ENCODE peak calls at places on chromosomes 12 and 14, in four cellular contexts. P, B, Q and T are unnamed samples.

GRCh38 chr14:20278414-20278813 is 27.3 kb downstream of the TTC5 start:
- DNase-seq in Q (no peak), B (no peak), P (no peak), T (no peak)

GRCh38 chr12:1605129-1606020 is 11.0 kb upstream of the FBXL14 start:
- DNase-seq in B (peak; percentile 78), P (peak; percentile 73), Q (no peak), T (peak; percentile 79)

GRCh38 chr14:85214471-85214870 is 315.5 kb upstream of the FLRT2 start:
- DNase-seq in Q (no peak), P (no peak), B (no peak), T (no peak)

GRCh38 chr12:107379852-107380567 is 286.7 kb upstream of the CRY1 start:
- DNase-seq in Q (no peak), P (peak; percentile 36), B (peak; percentile 39), T (peak; percentile 27)

GRCh38 chr12:48007206-48007605 is 2.9 kb upstream of the COL2A1 start:
- DNase-seq in Q (no peak), B (no peak), P (no peak), T (no peak)

GRCh38 chr14:98775892-98776291 is 496.1 kb downstream of the BCL11B start:
- DNase-seq in B (no peak), P (no peak), Q (no peak), T (no peak)

GRCh38 chr12:51395283-51396230 is 4.4 kb upstream of the GALNT6 start:
- DNase-seq in B (no peak), Q (no peak), P (no peak), T (no peak)

GRCh38 chr12:104480826-104481457 is 24.2 kb downstream of the CHST11 start:
- DNase-seq in Q (no peak), P (peak; percentile 44), B (peak; percentile 54), T (no peak)

GRCh38 chr14:64040044-64040443 is 187.2 kb downstream of the SYNE2 start:
- DNase-seq in Q (no peak), B (no peak), P (no peak), T (no peak)

GRCh38 chr12:89538902-89539301 is 13.1 kb upstream of the POC1B start:
- DNase-seq in Q (no peak), B (no peak), P (no peak), T (no peak)
- TF ChIP-seq POLR2A in Q (no peak), B (no peak), P (no peak), T (no peak)

GRCh38 chr12:6391013-6391412 is 7.1 kb downstream of the LTBR start:
- DNase-seq in Q (no peak), P (no peak), B (no peak), T (no peak)

GRCh38 chr12:6392499-6392898 is 8.5 kb downstream of the LTBR start:
- DNase-seq in Q (no peak), P (peak; percentile 68), B (no peak), T (no peak)

GRCh38 chr12:6396031-6396430 is 12.1 kb downstream of the LTBR start:
- DNase-seq in P (no peak), Q (no peak), B (no peak), T (no peak)

GRCh38 chr12:6393109-6393508 is 9.1 kb downstream of the LTBR start:
- DNase-seq in Q (no peak), B (no peak), P (no peak), T (no peak)

GRCh38 chr12:6394398-6394797 is 10.4 kb downstream of the LTBR start:
- DNase-seq in P (no peak), Q (no peak), B (no peak), T (no peak)
- TF ChIP-seq POLR2AphosphoS5 in P (no peak), Q (no peak), B (no peak), T (no peak)

DNA sequence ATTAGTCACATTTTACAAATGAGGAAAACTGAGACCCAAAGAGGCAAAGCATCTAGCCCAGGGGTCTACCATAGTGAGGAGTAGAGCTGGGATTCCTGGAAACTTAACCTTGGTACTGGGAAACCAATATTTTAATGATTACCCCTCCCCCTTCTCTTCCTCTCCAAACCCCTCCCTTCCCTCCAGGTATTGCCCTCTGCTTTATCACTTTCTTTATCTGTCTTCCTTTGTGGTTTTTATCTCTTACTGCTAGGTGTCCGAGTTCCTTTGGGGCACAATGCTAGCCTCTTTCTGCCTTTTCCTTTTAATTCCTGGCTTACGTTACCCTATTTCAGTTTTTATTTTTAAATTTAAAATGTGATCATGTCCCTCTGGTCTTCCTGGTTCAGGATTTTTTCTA is 2.8 kb downstream of the GABARAPL1 start:
- DNase-seq in B (no peak), Q (no peak), P (no peak), T (no peak)
- H3K27ac ChIP-seq in B (no peak overlapping the region), Q (no peak overlapping the region), P (peak overlapping the region; percentile 100), T (peak overlapping the region; percentile 99)

DNA sequence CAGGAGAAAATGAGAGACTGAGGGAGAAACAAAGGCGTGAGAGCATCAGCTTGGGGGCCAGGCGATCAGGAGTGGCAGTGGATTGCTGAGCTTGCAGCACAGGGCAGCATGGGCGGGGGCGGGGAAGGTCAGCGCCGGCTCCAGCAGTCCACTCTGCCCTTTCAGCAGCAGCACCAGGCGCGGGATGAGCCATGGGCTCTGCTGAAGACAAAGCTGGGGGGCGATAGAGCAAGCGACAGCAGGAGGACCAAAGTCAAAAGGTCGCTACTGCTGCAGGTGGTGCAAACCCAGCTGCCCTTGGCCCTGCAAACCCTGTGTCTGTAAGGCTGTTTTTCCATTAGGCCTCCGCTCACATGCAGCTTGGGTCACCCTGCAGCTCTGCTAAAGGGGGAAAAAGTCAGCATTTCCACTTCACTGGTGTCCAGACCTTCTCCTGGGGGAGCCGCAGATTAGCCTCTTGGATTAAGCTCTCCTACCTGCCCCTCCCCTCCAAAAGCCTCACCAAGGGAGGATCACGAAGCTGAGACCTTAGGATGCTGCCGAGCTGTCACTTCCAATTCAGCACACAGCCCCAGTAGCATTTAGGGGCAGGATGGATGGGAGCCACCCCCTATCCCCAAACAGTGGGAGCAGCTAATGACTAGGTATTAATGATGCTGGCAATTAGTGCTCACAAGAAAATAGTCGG is 204.8 kb downstream of the DPF3 start:
- DNase-seq in Q (no peak), B (no peak), P (no peak), T (no peak)
- TF ChIP-seq POLR2A in Q (no peak), B (no peak), P (no peak), T (no peak)

GRCh38 chr12:96198970-96199369 is 4.8 kb downstream of the ELK3 start:
- DNase-seq in B (peak; percentile 87), P (no peak), Q (no peak), T (no peak)

GRCh38 chr12:96197503-96198272 is 3.5 kb downstream of the ELK3 start:
- DNase-seq in P (no peak), B (peak; percentile 82), Q (no peak), T (no peak)

GRCh38 chr12:96201272-96202227 is 7.4 kb downstream of the ELK3 start:
- DNase-seq in P (no peak), Q (no peak), B (no peak), T (no peak)

GRCh38 chr12:96196781-96197180 is 2.6 kb downstream of the ELK3 start:
- DNase-seq in B (no peak), P (no peak), Q (no peak), T (no peak)

GRCh38 chr12:96199465-96199864 is 5.3 kb downstream of the ELK3 start:
- DNase-seq in Q (no peak), P (no peak), B (no peak), T (no peak)
- TF ChIP-seq POLR2AphosphoS5 in Q (no peak), P (no peak), B (no peak), T (no peak)

DNA sequence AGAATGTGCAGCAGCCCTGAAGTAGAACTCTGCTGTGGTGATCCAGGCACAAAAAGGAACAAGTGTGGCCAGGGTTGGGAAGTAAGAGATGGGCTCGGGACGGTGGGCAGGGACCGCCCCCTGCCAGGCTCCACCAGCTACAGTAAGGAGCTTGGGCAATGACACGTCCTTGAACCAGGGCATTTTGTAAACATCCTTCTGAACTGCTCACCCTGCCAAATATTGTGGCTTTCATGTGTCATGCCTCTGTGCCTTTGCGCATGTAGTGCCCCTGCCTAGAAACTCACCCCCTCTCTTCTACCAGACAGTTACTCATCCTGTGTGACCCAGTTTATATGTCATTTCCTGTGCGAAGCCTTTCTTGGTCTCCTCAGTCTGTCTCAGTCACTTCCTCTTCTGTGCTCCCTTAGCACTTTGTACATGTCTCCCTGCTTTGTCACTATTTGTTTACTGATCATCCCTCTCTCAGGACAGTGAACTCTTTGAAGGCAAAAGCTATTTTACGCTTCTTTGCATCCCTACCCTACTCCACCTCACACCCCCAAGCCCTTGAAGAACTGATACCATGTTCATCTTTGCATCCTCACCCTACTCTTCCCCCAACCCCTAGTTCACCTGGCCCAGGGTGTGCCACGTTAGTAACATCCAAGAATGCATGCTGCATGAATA is 108.9 kb upstream of the PLEKHG7 start:
- DNase-seq in P (peak; percentile 29), B (no peak), Q (no peak), T (peak; percentile 35)
- H3K27ac ChIP-seq in P (peak overlapping the region; percentile 69), B (no peak overlapping the region), Q (no peak overlapping the region), T (peak overlapping the region; percentile 27)

DNA sequence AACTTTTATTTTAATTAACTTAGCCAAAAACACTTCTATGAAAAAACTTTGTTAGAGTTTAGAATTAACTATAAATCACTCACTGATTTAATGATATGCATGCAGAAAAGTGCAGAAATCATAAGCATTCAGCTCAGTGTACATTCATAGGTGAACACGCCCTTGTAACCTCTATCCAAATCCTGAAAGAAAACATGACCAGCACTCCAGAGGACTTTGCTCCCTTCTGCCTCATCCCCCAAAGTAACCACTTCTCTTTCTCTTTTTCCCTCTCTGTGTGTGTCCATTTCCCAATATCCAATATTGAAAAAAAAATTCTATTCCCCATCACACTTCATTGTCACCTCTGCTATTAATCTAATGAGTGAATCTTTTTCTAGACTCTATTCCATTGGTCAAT is 197.1 kb upstream of the FAR2 start:
- DNase-seq in Q (no peak), P (no peak), B (no peak), T (no peak)
- TF ChIP-seq POLR2A in Q (no peak), P (no peak), B (no peak), T (no peak)